ENCODE peak calls at places on chromosome 5, in seven cellular contexts. X, P, Z, S, M, W and J are unnamed samples.

GRCh38 chr5:139565411-139566305 is 4.5 kb downstream of the UBE2D2 start:
- DNase-seq in M (no peak), S (no peak), W (peak; percentile 83), X (no peak), Z (peak; percentile 20), P (peak; percentile 55), J (no peak)

GRCh38 chr5:84693256-84693655 is 308.6 kb upstream of the EDIL3 start:
- DNase-seq in S (no peak), M (no peak), P (no peak), X (no peak), Z (no peak), W (no peak), J (no peak)

GRCh38 chr5:127398508-127398907 is 107.9 kb downstream of the MEGF10 start:
- DNase-seq in P (no peak), S (no peak), M (no peak), W (no peak), Z (no peak), X (no peak), J (no peak)

GRCh38 chr5:139051392-139051791 is 146.8 kb downstream of the SIL1 start:
- DNase-seq in S (no peak), W (no peak), X (no peak), Z (peak; percentile 23), P (no peak), M (no peak), J (no peak)

GRCh38 chr5:39191216-39191615 is 28.1 kb downstream of the FYB1 start:
- DNase-seq in X (no peak), W (no peak), Z (no peak), M (no peak), P (no peak), S (no peak), J (no peak)

GRCh38 chr5:68287976-68288755 is 72.6 kb downstream of the PIK3R1 start:
- DNase-seq in Z (peak; percentile 76), W (peak; percentile 77), X (peak; percentile 66), M (no peak), P (peak; percentile 57), S (no peak), J (no peak)

GRCh38 chr5:141762790-141763368 is 80.8 kb upstream of the ARAP3 start:
- DNase-seq in P (peak; percentile 17), S (no peak), M (no peak), Z (no peak), W (no peak), X (no peak), J (no peak)

GRCh38 chr5:87113848-87114247 is 153.8 kb upstream of the RASA1 start:
- DNase-seq in Z (no peak), P (peak; percentile 39), S (no peak), W (no peak), M (no peak), X (no peak), J (no peak)

GRCh38 chr5:65951330-65951729 is 25.0 kb downstream of the ERBIN start:
- DNase-seq in P (no peak), S (no peak), W (no peak), X (no peak), Z (no peak), M (no peak), J (no peak)

GRCh38 chr5:23506329-23507236 is 826 bp upstream of the PRDM9 start:
- DNase-seq in Z (no peak), M (no peak), S (no peak), W (no peak), P (peak; percentile 50), X (no peak), J (no peak)

GRCh38 chr5:120613729-120614128 is 149.6 kb downstream of the PRR16 start:
- DNase-seq in X (no peak), M (no peak), S (no peak), P (no peak), W (no peak), Z (no peak), J (no peak)

GRCh38 chr5:158634713-158635112 is 465.0 kb downstream of the EBF1 start:
- DNase-seq in P (peak; percentile 44), M (no peak), Z (no peak), S (no peak), X (no peak), W (no peak), J (no peak)

GRCh38 chr5:74667396-74667795 is 17.6 kb upstream of the HEXB start:
- DNase-seq in W (no peak), Z (no peak), X (no peak), P (no peak), M (no peak), S (no peak), J (no peak)

GRCh38 chr5:154191467-154192261 is 1.1 kb downstream of the GALNT10 start:
- DNase-seq in M (no peak), Z (no peak), X (no peak), W (no peak), S (no peak), P (peak; percentile 59), J (no peak)

GRCh38 chr5:92518318-92518913 is 1062.6 kb downstream of the NR2F1-AS1 start:
- DNase-seq in X (no peak), P (peak; percentile 66), M (no peak), S (no peak), W (peak; percentile 26), Z (peak; percentile 3), J (no peak)

GRCh38 chr5:171317225-171317624 is 8.2 kb downstream of the TLX3 start:
- DNase-seq in S (no peak), P (no peak), Z (no peak), M (no peak), W (no peak), X (no peak), J (no peak)

DNA sequence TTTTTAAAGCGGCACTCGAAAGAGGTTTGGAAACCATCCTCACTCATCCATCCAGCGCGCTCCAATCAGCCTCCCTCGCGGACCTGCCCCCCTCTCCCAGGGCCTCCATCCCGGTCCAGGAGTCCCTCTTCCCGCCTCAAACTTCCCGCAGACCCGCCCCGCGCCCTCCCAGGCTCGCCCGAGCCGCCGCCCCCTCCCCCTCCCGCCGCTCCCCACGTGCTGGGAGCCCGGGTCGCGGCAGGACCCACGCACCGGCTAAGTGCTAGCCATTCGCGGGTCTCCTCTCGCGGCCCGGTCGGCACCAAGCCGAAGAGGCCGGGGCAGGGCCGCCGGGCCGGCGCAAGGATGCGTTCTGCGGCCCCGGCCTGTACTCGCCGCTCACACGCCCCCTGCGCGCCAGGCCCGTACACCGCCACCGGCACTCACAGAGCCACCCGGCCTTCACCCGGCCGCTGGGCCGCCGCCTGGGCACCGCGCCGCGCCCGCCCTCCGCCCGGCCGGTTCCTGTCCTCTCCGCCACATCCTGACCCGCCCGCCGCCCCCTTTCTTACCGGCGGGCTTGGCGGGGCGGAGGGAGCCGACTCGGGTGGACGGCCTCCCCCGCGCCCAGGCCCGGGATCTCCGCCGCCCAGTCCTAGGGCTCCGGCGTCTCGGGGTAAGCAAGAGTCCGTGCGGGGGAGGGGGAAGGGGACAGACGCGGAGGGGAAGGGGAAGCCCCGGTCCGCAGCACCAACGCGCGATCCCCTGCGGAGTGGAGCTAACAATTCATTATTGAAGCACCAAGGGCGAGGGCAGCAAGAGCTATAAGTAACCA is 612 bp downstream of the CHD1 start:
- DNase-seq in Z (peak; percentile 73), P (peak; percentile 76), S (no peak), M (peak; percentile 64), X (peak; percentile 75), W (no peak), J (peak; percentile 37)
- TF ChIP-seq CTCF in Z (no peak), P (no peak), S (no peak), M (no peak), X (no peak), W (no peak), J (no peak)

GRCh38 chr5:111834926-111835599 is 78.1 kb upstream of the NREP start:
- DNase-seq in Z (no peak), M (no peak), W (no peak), S (no peak), P (peak; percentile 39), X (no peak), J (no peak)
- TF ChIP-seq CTCF in Z (no peak), M (no peak), W (no peak), S (peak; percentile 9), P (no peak), X (no peak), J (no peak)

GRCh38 chr5:149765932-149766331 is 35.8 kb downstream of the PPARGC1B start:
- DNase-seq in P (no peak), W (no peak), X (no peak), M (no peak), S (no peak), Z (no peak), J (no peak)
- TF ChIP-seq CTCF in P (peak; percentile 28), W (peak; percentile 6), X (no peak), M (no peak), S (peak; percentile 43), Z (no peak), J (no peak)

DNA sequence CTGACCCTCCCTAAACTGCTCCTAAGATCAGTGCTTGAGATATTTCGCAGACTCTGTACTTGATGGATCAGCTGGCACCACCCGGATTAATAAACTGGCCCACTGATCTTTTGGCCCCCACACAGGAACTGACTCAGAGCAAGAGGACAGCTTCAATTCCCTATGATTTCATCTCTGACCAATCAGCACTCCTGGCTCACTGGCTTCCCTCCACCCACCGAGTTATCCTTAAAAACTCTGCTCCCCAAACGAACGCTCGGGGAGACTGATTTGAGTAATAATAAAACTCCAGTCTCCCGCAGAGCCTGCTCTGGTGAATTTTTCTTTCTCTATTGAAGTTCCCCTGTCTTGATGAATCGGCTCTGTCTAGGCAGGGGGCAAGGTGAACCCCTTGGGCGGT is 36.5 kb upstream of the CD180 start:
- DNase-seq in W (no peak), P (peak; percentile 29), Z (no peak), M (no peak), S (no peak), X (peak; percentile 60), J (no peak)
- TF ChIP-seq CTCF in W (no peak), P (no peak), Z (no peak), M (no peak), S (no peak), X (no peak), J (no peak)

GRCh38 chr5:81851481-81852178 is 100.7 kb upstream of the SSBP2 start:
- DNase-seq in M (peak; percentile 94), Z (peak; percentile 99), S (peak; percentile 41), W (peak; percentile 77), X (peak; percentile 97), P (peak; percentile 98), J (peak; percentile 65)
- TF ChIP-seq CTCF in M (no peak), Z (no peak), S (no peak), W (no peak), X (no peak), P (no peak), J (no peak)

DNA sequence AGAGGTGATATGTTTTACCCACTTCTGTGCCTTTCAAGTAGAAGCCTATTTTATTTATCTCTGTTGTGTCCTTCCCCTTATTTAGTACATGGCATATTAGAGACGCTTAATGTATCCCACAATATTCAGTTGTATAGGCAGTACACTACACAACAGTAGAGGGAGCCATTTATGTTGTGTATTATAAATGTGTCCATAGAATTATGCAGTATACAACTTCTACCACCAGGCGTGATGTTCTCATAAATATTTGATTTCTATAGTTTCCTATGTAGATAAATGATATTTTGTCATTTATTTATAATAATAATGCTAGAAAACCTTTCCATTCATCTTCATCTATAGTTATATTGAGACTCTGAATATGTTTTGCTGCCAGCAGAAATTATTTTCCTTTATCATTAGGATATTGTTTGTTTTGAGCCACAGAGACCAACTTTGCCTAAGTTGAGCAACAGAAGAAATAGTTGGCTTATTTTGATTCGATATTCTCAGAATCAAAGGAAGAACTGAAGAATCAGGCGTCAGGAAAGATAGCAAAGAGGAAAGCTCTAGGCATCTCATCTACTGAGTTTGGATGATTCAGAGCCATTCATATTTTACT is 81.7 kb downstream of the ADAMTS19 start:
- DNase-seq in W (no peak), Z (no peak), X (no peak), P (peak; percentile 11), S (no peak), M (no peak), J (no peak)
- TF ChIP-seq CTCF in W (no peak), Z (no peak), X (no peak), P (peak; percentile 35), S (peak; percentile 55), M (no peak), J (no peak)

GRCh38 chr5:128842241-128842640 is 123.0 kb upstream of the SLC27A6 start:
- DNase-seq in P (peak; percentile 14), M (no peak), X (no peak), W (no peak), S (no peak), Z (no peak), J (no peak)
- TF ChIP-seq CTCF in P (no peak), M (no peak), X (no peak), W (no peak), S (no peak), Z (no peak), J (no peak)